ENCODE peak calls at places on chromosomes 7 and 10, in four cellular contexts. L is transverse colon, O is H9, B is thoracic aorta. D is an unnamed sample.

GRCh38 chr7:80411621-80412020 is 100.2 kb downstream of the GNAT3 start:
- DNase-seq in L (no peak), O (no peak), B (no peak), D (no peak)

GRCh38 chr10:88810196-88810961 is 7.8 kb downstream of the LIPM start:
- DNase-seq in L (no peak), O (peak; percentile 38), B (no peak), D (no peak)

GRCh38 chr10:34967411-34967880 is 122.7 kb downstream of the CUL2 start:
- DNase-seq in L (no peak), O (no peak), B (no peak), D (no peak)

GRCh38 chr7:146874722-146875121 is 758.1 kb downstream of the CNTNAP2 start:
- DNase-seq in L (no peak), O (no peak), B (no peak), D (no peak)

GRCh38 chr10:103592186-103593021 is 98.9 kb downstream of the NEURL1 start:
- DNase-seq in L (peak; percentile 27), O (peak; percentile 77), B (no peak), D (no peak)

GRCh38 chr10:79070611-79071534 is 2.1 kb downstream of the ZMIZ1 start:
- DNase-seq in L (peak; percentile 94), O (peak; percentile 72), B (peak; percentile 87), D (peak; percentile 65)

GRCh38 chr7:4682621-4683042 is 537 bp downstream of the FOXK1 start:
- DNase-seq in L (peak; percentile 58), O (peak; percentile 37), B (no peak), D (no peak)

GRCh38 chr10:35409094-35409582 is 72.8 kb downstream of the CCNY start:
- DNase-seq in L (no peak), O (no peak), B (no peak), D (no peak)

GRCh38 chr7:69839782-69840181 is 241.5 kb downstream of the AUTS2 start:
- DNase-seq in L (no peak), O (no peak), B (no peak), D (no peak)

GRCh38 chr7:49243521-49243920 is 319.2 kb downstream of the CDC14C start:
- DNase-seq in L (no peak), O (no peak), B (no peak), D (no peak)

GRCh38 chr10:111037868-111038267 is 39.0 kb upstream of the ADRA2A start:
- DNase-seq in L (no peak), O (no peak), B (no peak), D (no peak)

GRCh38 chr7:47414342-47415288 is 167.3 kb downstream of the TNS3 start:
- DNase-seq in L (no peak), O (no peak), B (no peak), D (no peak)

GRCh38 chr7:106346678-106347217 is 62.0 kb upstream of the NAMPT start:
- DNase-seq in L (no peak), O (no peak), B (no peak), D (no peak)

GRCh38 chr10:59709472-59710125 is at the start of gene SLC16A9:
- DNase-seq in L (peak; percentile 69), O (peak; percentile 71), B (no peak), D (peak; percentile 31)

GRCh38 chr10:132241496-132241895 is 54.7 kb downstream of the DPYSL4 start:
- DNase-seq in L (no peak), O (no peak), B (no peak), D (no peak)

GRCh38 chr7:57403601-57404342 is 46.2 kb upstream of the ZNF716 start:
- DNase-seq in L (no peak), O (no peak), B (no peak), D (no peak)

GRCh38 chr7:118974836-118975235 is 750.3 kb downstream of the ANKRD7 start:
- DNase-seq in L (no peak), O (no peak), B (no peak), D (no peak)

GRCh38 chr10:30781571-30782542 is 152.3 kb upstream of the LYZL2 start:
- DNase-seq in L (no peak), O (no peak), B (no peak), D (no peak)

GRCh38 chr7:120857558-120858298 is at the start of gene TSPAN12:
- DNase-seq in L (peak; percentile 79), O (peak; percentile 87), B (peak; percentile 41), D (peak; percentile 25)

GRCh38 chr10:110103921-110104461 is 96.2 kb downstream of the ADD3 start:
- DNase-seq in L (no peak), O (no peak), B (no peak), D (no peak)

GRCh38 chr10:86693721-86694369 is 25.5 kb downstream of the LDB3 start:
- DNase-seq in L (peak; percentile 51), O (peak; percentile 72), B (no peak), D (no peak)

GRCh38 chr10:132463333-132464255 is 66.6 kb downstream of the PWWP2B start:
- DNase-seq in L (no peak), O (no peak), B (no peak), D (no peak)

GRCh38 chr10:17838080-17838634 is 29.0 kb downstream of the MRC1 start:
- DNase-seq in L (no peak), O (no peak), B (no peak), D (no peak)

GRCh38 chr7:38584443-38585210 is 46.5 kb downstream of the AMPH start:
- DNase-seq in L (no peak), O (no peak), B (no peak), D (no peak)

GRCh38 chr10:132557696-132558515 is 20.3 kb downstream of the INPP5A start:
- DNase-seq in L (no peak), O (no peak), B (no peak), D (no peak)

GRCh38 chr7:130758429-130759056 is 24.5 kb upstream of the KLF14 start:
- DNase-seq in L (no peak), O (no peak), B (no peak), D (no peak)
- TF ChIP-seq CTCF in L (peak; percentile 80), O (peak; percentile 86), B (peak; percentile 61), D (no peak)

GRCh38 chr7:148114807-148115206 is 475.8 kb upstream of the C7orf33 start:
- DNase-seq in L (no peak), O (no peak), B (no peak), D (no peak)

GRCh38 chr7:148108381-148108780 is 482.2 kb upstream of the C7orf33 start:
- DNase-seq in L (no peak), O (no peak), B (no peak), D (no peak)

GRCh38 chr7:148105853-148106252 is 484.7 kb upstream of the C7orf33 start:
- DNase-seq in L (no peak), O (no peak), B (no peak), D (no peak)

GRCh38 chr7:148107741-148108140 is 482.8 kb upstream of the C7orf33 start:
- DNase-seq in L (no peak), O (no peak), B (no peak), D (no peak)

GRCh38 chr7:148110097-148110868 is 480.3 kb upstream of the C7orf33 start:
- DNase-seq in L (no peak), O (peak; percentile 47), B (no peak), D (no peak)
- TF ChIP-seq CTCF in L (no peak), O (peak; percentile 55), B (no peak), D (no peak)

DNA sequence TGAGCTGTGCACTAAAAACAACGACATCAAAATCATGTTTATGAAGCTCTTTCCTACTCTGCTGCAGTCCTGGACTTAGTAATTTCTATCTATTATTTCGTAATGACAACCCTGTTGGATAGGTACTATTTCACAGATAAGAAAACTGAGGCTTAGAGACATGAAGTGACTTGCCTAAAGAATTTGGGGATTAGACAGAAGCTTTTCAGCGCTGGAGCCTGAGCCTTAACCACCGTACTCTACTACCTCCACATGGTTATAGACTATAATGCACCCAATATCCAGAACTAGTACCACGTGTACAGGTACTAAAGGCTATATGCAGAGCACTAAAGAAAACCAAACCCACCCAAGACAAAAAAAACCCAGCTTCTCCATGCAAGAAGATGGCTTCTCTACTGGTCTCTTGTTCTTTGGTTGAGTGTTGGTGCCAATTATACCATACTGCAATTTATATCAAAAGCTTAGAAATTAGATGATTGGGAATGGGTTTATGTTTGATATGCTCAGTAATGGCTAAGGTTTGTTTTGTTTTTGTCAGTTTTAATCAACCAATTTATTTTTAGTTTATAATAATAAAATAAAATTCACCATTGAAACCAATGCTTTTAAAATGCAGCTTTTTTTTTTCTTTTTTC is 6.5 kb upstream of the SNX10 start:
- DNase-seq in L (no peak), O (no peak), B (no peak), D (no peak)
- TF ChIP-seq CTCF in L (no peak), O (peak; percentile 31), B (no peak), D (no peak)

GRCh38 chr7:92527300-92528187 is 776 bp downstream of the PEX1 start:
- DNase-seq in L (peak; percentile 56), O (peak; percentile 54), B (peak; percentile 3), D (peak; percentile 25)
- TF ChIP-seq CTCF in L (no peak), O (peak; percentile 26), B (no peak), D (no peak)

DNA sequence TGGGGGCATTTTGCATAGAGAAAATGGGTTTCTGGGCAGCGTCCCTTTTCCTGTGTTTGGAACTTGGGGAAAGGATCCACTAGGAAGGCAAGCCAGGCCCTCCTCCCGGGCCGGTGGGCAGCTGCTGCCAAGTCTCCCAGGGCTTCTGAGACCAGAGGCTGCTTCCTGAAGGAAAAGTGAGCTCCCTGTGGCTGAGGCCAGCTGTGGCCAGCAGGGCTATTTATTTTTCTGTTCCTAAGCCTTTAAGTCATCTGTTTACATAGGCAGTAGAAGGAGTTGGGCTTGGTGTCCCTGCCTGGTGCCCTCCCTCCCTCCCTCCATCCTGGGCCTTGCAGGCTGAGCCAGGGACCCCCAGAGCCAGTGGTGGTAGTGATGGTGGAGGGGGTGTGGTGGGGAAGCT is 70.5 kb upstream of the COL13A1 start:
- DNase-seq in L (no peak), O (no peak), B (no peak), D (no peak)
- TF ChIP-seq CTCF in L (no peak), O (no peak), B (peak; percentile 42), D (no peak)

DNA sequence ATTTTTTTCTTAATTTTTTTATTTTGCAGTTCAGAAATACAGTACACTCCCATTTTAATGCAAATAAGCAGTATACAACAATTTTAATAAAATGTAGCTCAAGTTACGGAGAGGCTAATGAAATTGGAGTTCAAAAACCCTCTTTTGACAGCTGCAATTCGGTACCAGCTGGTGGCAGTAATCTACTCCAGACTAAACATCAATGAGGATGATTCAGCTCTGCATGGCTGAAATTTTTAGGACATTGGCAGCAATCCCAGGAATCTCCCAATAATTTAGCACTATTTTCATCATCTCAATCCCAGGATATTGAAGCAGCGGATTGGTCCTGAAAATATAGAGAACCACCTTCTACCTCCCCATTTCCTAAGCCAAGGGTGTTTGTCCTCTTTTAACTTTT is 278.8 kb downstream of the CACNA2D1 start:
- DNase-seq in L (no peak), O (no peak), B (no peak), D (no peak)
- TF ChIP-seq CTCF in L (peak; percentile 5), O (peak; percentile 51), B (no peak), D (no peak)

DNA sequence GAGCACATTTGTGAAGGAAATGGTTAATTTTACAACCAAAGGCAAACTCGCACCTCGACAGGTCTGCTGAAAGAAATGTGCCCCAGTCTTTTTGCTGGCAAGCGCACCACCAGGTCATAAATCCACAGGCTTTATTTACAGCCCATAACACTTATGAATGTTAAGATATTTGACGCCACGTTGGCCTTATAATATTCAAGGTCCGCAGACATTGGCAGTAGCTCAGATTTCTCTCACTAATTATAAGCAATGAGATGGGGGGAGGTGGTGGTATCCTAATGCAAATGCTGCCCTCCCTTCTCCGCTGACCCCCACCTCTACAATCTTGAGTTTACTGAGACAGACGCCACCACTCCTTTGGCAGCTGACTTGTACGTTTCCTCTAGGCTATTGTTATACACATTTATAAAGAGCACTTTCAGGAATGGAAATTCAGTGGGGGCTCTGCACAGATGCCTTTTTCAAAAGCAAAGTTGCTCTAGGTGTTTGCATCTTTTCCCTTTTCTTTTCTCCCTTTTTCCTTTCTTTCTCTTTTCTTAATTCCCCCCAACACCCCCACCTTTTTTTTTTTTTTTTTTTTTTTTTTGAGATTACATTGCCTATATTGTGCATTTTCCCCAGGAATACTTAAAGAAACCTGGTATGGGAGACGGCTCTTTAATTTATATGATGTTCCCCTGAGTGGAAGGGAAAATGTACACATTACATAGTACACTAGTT is 6.7 kb downstream of the TCF7L2 start:
- DNase-seq in L (peak; percentile 35), O (peak; percentile 49), B (no peak), D (no peak)
- TF ChIP-seq CTCF in L (no peak), O (no peak), B (no peak), D (no peak)